ENCODE peak calls at places on chromosomes 4 and X, in five cellular contexts. Q, M, J, U and O are unnamed samples.

GRCh38 chr4:145417348-145418130 is 64.1 kb upstream of the SMAD1 start:
- DNase-seq in M (no peak), Q (no peak), J (no peak), U (no peak), O (no peak)

GRCh38 chrX:23854945-23855344 is 52.8 kb downstream of the APOO start:
- DNase-seq in Q (no peak), U (no peak), J (peak), M (no peak), O (peak)

GRCh38 chr4:4492161-4492847 is 49.5 kb downstream of the STX18 start:
- DNase-seq in J (no peak), U (no peak), M (peak), Q (no peak), O (peak)

GRCh38 chr4:23163649-23164436 is 471.1 kb downstream of the GBA3 start:
- DNase-seq in Q (no peak), M (peak), J (no peak), U (no peak), O (no peak)

GRCh38 chrX:28205126-28205525 is 223.9 kb upstream of the DCAF8L1 start:
- DNase-seq in M (no peak), Q (no peak), U (no peak), J (no peak), O (no peak)

GRCh38 chr4:154507170-154507569 is 15.6 kb upstream of the DCHS2 start:
- DNase-seq in Q (no peak), U (no peak), J (no peak), M (no peak), O (no peak)

GRCh38 chr4:67918428-67918827 is 34.6 kb upstream of the TMPRSS11D start:
- DNase-seq in Q (no peak), M (no peak), U (no peak), J (no peak), O (no peak)

GRCh38 chrX:68691102-68691501 is 43.6 kb downstream of the STARD8 start:
- DNase-seq in M (no peak), Q (no peak), U (no peak), J (no peak), O (no peak)

GRCh38 chrX:130676861-130677260 is 226.1 kb downstream of the ENOX2 start:
- DNase-seq in U (no peak), Q (no peak), M (no peak), J (no peak), O (no peak)

GRCh38 chrX:7378406-7378805 is 230.5 kb upstream of the PUDP start:
- DNase-seq in J (no peak), M (no peak), U (no peak), Q (no peak), O (no peak)

GRCh38 chr4:148514581-148514980 is 72.4 kb upstream of the NR3C2 start:
- DNase-seq in M (no peak), U (no peak), Q (no peak), J (no peak), O (no peak)

GRCh38 chr4:19372365-19372764 is 879.3 kb upstream of the SLIT2 start:
- DNase-seq in J (no peak), Q (no peak), U (no peak), M (no peak), O (no peak)

GRCh38 chr4:15327311-15328298 is 100.2 kb upstream of the C1QTNF7 start:
- DNase-seq in M (peak), Q (no peak), J (no peak), U (no peak), O (peak)

GRCh38 chr4:74660866-74661265 is 133.5 kb downstream of the BTC start:
- DNase-seq in J (no peak), M (no peak), Q (no peak), U (no peak), O (no peak)

GRCh38 chr4:182449186-182449880 is 206.1 kb downstream of the TENM3 start:
- DNase-seq in M (peak), Q (no peak), J (no peak), U (no peak), O (peak)

GRCh38 chr4:16268290-16268689 is 42.0 kb upstream of the TAPT1 start:
- DNase-seq in Q (no peak), M (no peak), U (no peak), J (no peak), O (no peak)

GRCh38 chr4:2785613-2786012 is 7.3 kb upstream of the SH3BP2 start:
- DNase-seq in M (no peak), J (peak), Q (no peak), U (peak), O (no peak)

GRCh38 chrX:4547218-4547836 is 833.9 kb upstream of the PRKX start:
- DNase-seq in M (peak), U (no peak), J (peak), Q (no peak), O (peak)

GRCh38 chr4:112523764-112524505 is 8.0 kb upstream of the NEUROG2 start:
- DNase-seq in J (peak), M (no peak), U (peak), Q (no peak), O (no peak)

GRCh38 chr4:112523008-112523440 is 7.0 kb upstream of the NEUROG2 start:
- DNase-seq in M (peak), U (peak), J (no peak), Q (no peak), O (peak)

GRCh38 chr4:112520598-112521122 is 4.7 kb upstream of the NEUROG2 start:
- DNase-seq in M (no peak), U (no peak), J (no peak), Q (no peak), O (peak)

GRCh38 chr4:112521123-112522116 is 5.4 kb upstream of the NEUROG2 start:
- DNase-seq in Q (no peak), M (no peak), U (no peak), J (no peak), O (no peak)

GRCh38 chr4:112522389-112522788 is 6.4 kb upstream of the NEUROG2 start:
- DNase-seq in M (no peak), J (no peak), Q (no peak), U (no peak), O (no peak)
- H3K4me3 ChIP-seq in M (no peak), J (no peak), Q (no peak), U (no peak), O (no peak)

DNA sequence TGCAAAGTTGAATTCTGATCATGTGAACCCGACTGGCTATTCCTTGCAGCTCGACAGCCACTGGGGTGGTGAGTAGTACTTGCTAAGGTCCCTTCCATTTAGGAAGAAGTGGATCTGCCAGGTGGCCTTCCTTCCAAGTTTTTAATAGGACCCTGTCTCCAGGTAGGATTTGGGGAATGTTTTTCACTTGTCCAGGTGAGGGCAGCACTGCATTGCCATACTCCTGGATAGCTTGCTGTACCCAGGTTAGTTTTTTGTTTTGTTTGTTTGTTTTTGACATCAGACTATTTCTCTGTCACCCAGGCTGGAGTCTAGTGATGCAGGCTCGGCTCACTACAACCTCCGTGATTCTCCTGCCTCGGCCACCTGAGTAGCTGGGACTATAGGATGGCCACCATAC is 29.8 kb downstream of the SAGE1 start:
- DNase-seq in M (no peak), J (no peak), U (no peak), Q (no peak), O (no peak)
- TF ChIP-seq CTCF in M (no peak), J (no peak), U (no peak), Q (no peak), O (peak)

DNA sequence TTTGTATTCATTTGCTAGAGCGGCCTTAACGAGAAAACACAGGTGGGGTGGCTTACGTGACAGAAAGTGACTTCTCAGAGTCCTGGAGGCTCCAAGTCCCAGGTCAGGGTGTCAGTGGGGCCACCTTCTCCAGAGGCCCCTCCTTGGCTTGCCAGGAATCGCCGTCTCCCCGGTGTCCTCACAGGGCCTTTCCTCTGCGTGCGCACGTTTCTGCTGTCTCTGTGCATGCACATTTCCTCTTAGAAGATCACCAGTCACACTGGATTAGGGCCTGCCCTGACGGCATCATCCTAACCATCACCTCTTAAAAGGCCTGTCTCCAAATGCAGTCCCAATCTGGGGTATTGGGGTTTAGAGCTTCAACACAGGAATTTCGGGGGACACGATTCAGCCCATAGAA is 63.8 kb upstream of the HELT start:
- DNase-seq in J (no peak), U (no peak), Q (no peak), M (no peak), O (no peak)
- H3K4me3 ChIP-seq in J (no peak), U (no peak), Q (no peak), M (no peak), O (no peak)

GRCh38 chrX:85113746-85114145 is 110.1 kb downstream of the APOOL start:
- DNase-seq in Q (no peak), J (no peak), M (no peak), U (no peak), O (no peak)

GRCh38 chrX:85114171-85114570 is 110.5 kb downstream of the APOOL start:
- DNase-seq in U (no peak), J (no peak), M (no peak), Q (no peak), O (no peak)

GRCh38 chrX:85112270-85112669 is 108.6 kb downstream of the APOOL start:
- DNase-seq in Q (no peak), U (no peak), J (no peak), M (no peak), O (no peak)

GRCh38 chrX:85109235-85109634 is 105.6 kb downstream of the APOOL start:
- DNase-seq in Q (no peak), U (no peak), M (no peak), J (no peak), O (peak)

GRCh38 chrX:85111347-85111746 is 107.7 kb downstream of the APOOL start:
- DNase-seq in J (no peak), Q (no peak), U (no peak), M (peak), O (peak)
- TF ChIP-seq CTCF in J (peak), Q (peak), U (peak), M (peak), O (peak)

DNA sequence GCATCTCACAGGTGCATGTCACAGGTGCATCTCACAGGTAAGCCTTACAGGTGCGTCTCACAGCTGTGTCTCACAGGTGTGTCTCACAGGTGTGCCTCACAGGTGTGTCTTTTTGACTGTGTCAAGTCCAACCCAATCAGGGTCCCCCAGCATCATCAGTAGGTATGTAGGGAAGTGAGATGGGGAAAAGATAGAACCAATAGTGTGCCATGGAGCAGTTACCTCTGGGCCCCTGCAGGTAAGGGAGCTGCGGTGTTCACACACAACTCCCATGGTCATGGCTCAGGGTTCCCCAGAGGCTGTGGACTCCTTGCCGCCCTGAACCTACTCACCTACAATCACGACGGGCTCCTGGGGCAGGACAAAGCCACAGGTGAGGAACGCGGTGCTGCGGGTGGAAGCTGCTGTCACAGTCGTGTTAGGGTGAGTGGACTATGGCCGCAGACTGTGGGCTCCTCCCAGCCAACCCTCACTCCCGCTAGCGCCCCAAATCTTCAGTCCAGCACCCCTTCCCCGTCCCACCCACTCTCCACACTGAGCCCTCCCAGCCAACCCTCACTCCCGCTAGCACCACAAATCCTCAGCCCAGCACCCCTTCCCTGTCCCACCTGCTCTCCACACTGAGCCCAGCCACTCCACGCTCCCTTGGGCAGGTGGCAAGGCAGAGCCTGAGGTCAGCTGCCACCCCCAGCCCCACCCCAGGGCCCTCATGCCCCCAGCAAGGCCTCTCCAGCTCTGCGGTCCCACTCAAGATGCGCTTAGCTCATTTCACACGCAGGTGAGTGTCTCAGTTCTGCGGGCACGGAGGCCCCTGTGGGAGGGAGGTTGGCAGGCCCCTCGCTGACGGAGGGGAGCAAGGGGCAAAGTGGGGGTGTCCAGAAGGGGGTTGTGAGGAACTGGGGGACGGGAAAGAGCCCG is 2.1 kb upstream of the PDE6B start:
- DNase-seq in Q (no peak), U (no peak), M (no peak), J (no peak), O (no peak)
- H3K4me3 ChIP-seq in Q (no peak), U (no peak), M (no peak), J (no peak), O (no peak)

GRCh38 chrX:48939417-48940228 is 17.8 kb downstream of the OTUD5 start:
- DNase-seq in J (no peak), Q (no peak), M (no peak), U (no peak), O (no peak)

GRCh38 chrX:48938721-48939416 is 18.5 kb downstream of the OTUD5 start:
- DNase-seq in Q (no peak), U (no peak), M (no peak), J (no peak), O (no peak)

GRCh38 chrX:48934581-48935331 is 15.9 kb upstream of the PIM2 start:
- DNase-seq in U (no peak), J (no peak), M (no peak), Q (no peak), O (no peak)

GRCh38 chrX:48936429-48937064 is 17.7 kb upstream of the PIM2 start:
- DNase-seq in U (no peak), Q (no peak), M (no peak), J (no peak), O (no peak)

GRCh38 chrX:48937065-48937907 is 18.5 kb upstream of the PIM2 start:
- DNase-seq in U (peak), M (no peak), Q (no peak), J (peak), O (peak)
- TF ChIP-seq CTCF in U (no peak), M (no peak), Q (no peak), J (peak), O (no peak)